ENCODE peak calls at places on chromosomes 5 and 9, in ten cellular contexts. One of them, this sample, is unnamed.

GRCh38 chr5:98570661-98571181 is 202.7 kb upstream of the RGMB start:
- DNase-seq in NCI-H1930: no peak
- DNase-seq in spleen: no peak
- DNase-seq in WTC11: no peak
- DNase-seq in activated CD4-positive, alpha-beta T cell treated with anti-CD3 and anti-CD28 coated beads for 36 hours: no peak
- DNase-seq in nucleus accumbens: no peak
- DNase-seq in kidney tubule cell: no peak
- DNase-seq in HS-27A: no peak
- DNase-seq in H54: no peak
- DNase-seq in stomach: no peak
- DNase-seq in this sample: no peak

GRCh38 chr9:116661037-116661954 is 25.8 kb upstream of the TRIM32 start:
- DNase-seq in NCI-H1930: peak
- DNase-seq in activated CD4-positive, alpha-beta T cell treated with anti-CD3 and anti-CD28 coated beads for 36 hours: no peak
- DNase-seq in WTC11: no peak
- DNase-seq in stomach: peak
- DNase-seq in spleen: no peak
- DNase-seq in kidney tubule cell: peak
- DNase-seq in HS-27A: peak
- DNase-seq in nucleus accumbens: no peak
- DNase-seq in H54: peak
- DNase-seq in this sample: peak

GRCh38 chr5:151095341-151096000 is 14.6 kb upstream of the TNIP1 start:
- DNase-seq in HS-27A: no peak
- DNase-seq in H54: no peak
- DNase-seq in activated CD4-positive, alpha-beta T cell treated with anti-CD3 and anti-CD28 coated beads for 36 hours: no peak
- DNase-seq in NCI-H1930: no peak
- DNase-seq in stomach: peak
- DNase-seq in kidney tubule cell: peak
- DNase-seq in spleen: no peak
- DNase-seq in nucleus accumbens: no peak
- DNase-seq in WTC11: no peak
- DNase-seq in this sample: no peak

GRCh38 chr5:39732166-39732565 is 307.4 kb upstream of the DAB2 start:
- DNase-seq in WTC11: no peak
- DNase-seq in nucleus accumbens: no peak
- DNase-seq in kidney tubule cell: no peak
- DNase-seq in NCI-H1930: no peak
- DNase-seq in H54: no peak
- DNase-seq in spleen: no peak
- DNase-seq in stomach: no peak
- DNase-seq in HS-27A: no peak
- DNase-seq in activated CD4-positive, alpha-beta T cell treated with anti-CD3 and anti-CD28 coated beads for 36 hours: no peak
- DNase-seq in this sample: no peak

GRCh38 chr9:72203205-72203803 is 54.1 kb downstream of the GDA start:
- DNase-seq in stomach: no peak
- DNase-seq in HS-27A: no peak
- DNase-seq in spleen: no peak
- DNase-seq in kidney tubule cell: peak
- DNase-seq in H54: peak
- DNase-seq in WTC11: peak
- DNase-seq in nucleus accumbens: no peak
- DNase-seq in NCI-H1930: peak
- DNase-seq in activated CD4-positive, alpha-beta T cell treated with anti-CD3 and anti-CD28 coated beads for 36 hours: peak
- DNase-seq in this sample: peak

GRCh38 chr9:20111173-20111843 is 322.5 kb upstream of the SLC24A2 start:
- DNase-seq in nucleus accumbens: no peak
- DNase-seq in spleen: no peak
- DNase-seq in activated CD4-positive, alpha-beta T cell treated with anti-CD3 and anti-CD28 coated beads for 36 hours: no peak
- DNase-seq in NCI-H1930: no peak
- DNase-seq in WTC11: no peak
- DNase-seq in H54: no peak
- DNase-seq in stomach: no peak
- DNase-seq in HS-27A: no peak
- DNase-seq in kidney tubule cell: no peak
- DNase-seq in this sample: no peak

GRCh38 chr5:142677212-142677611 is 8.7 kb downstream of the FGF1 start:
- DNase-seq in kidney tubule cell: peak
- DNase-seq in nucleus accumbens: no peak
- DNase-seq in spleen: no peak
- DNase-seq in WTC11: no peak
- DNase-seq in NCI-H1930: no peak
- DNase-seq in H54: no peak
- DNase-seq in HS-27A: no peak
- DNase-seq in stomach: no peak
- DNase-seq in activated CD4-positive, alpha-beta T cell treated with anti-CD3 and anti-CD28 coated beads for 36 hours: no peak
- DNase-seq in this sample: no peak

GRCh38 chr9:126692041-126692758 is 78.5 kb downstream of the LMX1B start:
- DNase-seq in activated CD4-positive, alpha-beta T cell treated with anti-CD3 and anti-CD28 coated beads for 36 hours: no peak
- DNase-seq in H54: no peak
- DNase-seq in NCI-H1930: no peak
- DNase-seq in nucleus accumbens: no peak
- DNase-seq in WTC11: peak
- DNase-seq in kidney tubule cell: no peak
- DNase-seq in spleen: peak
- DNase-seq in stomach: no peak
- DNase-seq in HS-27A: no peak
- DNase-seq in this sample: no peak

GRCh38 chr5:179211076-179211475 is 134.2 kb downstream of the ADAMTS2 start:
- DNase-seq in nucleus accumbens: no peak
- DNase-seq in H54: peak
- DNase-seq in stomach: no peak
- DNase-seq in activated CD4-positive, alpha-beta T cell treated with anti-CD3 and anti-CD28 coated beads for 36 hours: no peak
- DNase-seq in spleen: no peak
- DNase-seq in NCI-H1930: no peak
- DNase-seq in HS-27A: no peak
- DNase-seq in kidney tubule cell: no peak
- DNase-seq in WTC11: no peak
- DNase-seq in this sample: no peak

GRCh38 chr5:104265531-104266130 is 703.0 kb upstream of the NUDT12 start:
- DNase-seq in nucleus accumbens: no peak
- DNase-seq in spleen: no peak
- DNase-seq in stomach: no peak
- DNase-seq in H54: no peak
- DNase-seq in NCI-H1930: no peak
- DNase-seq in activated CD4-positive, alpha-beta T cell treated with anti-CD3 and anti-CD28 coated beads for 36 hours: no peak
- DNase-seq in kidney tubule cell: no peak
- DNase-seq in HS-27A: no peak
- DNase-seq in WTC11: no peak
- DNase-seq in this sample: peak

GRCh38 chr5:12647613-12648012 is 743.4 kb upstream of the CTNND2 start:
- DNase-seq in spleen: no peak
- DNase-seq in activated CD4-positive, alpha-beta T cell treated with anti-CD3 and anti-CD28 coated beads for 36 hours: no peak
- DNase-seq in nucleus accumbens: no peak
- DNase-seq in kidney tubule cell: no peak
- DNase-seq in H54: no peak
- DNase-seq in WTC11: no peak
- DNase-seq in HS-27A: no peak
- DNase-seq in stomach: no peak
- DNase-seq in NCI-H1930: no peak
- DNase-seq in this sample: no peak

GRCh38 chr9:5630038-5630507 is 1.2 kb downstream of the RIC1 start:
- DNase-seq in stomach: no peak
- DNase-seq in HS-27A: no peak
- DNase-seq in nucleus accumbens: no peak
- DNase-seq in NCI-H1930: no peak
- DNase-seq in H54: no peak
- DNase-seq in activated CD4-positive, alpha-beta T cell treated with anti-CD3 and anti-CD28 coated beads for 36 hours: no peak
- DNase-seq in spleen: no peak
- DNase-seq in WTC11: no peak
- DNase-seq in kidney tubule cell: peak
- DNase-seq in this sample: no peak

GRCh38 chr5:151718653-151719052 is 31.9 kb upstream of the SPARC start:
- DNase-seq in HS-27A: no peak
- DNase-seq in kidney tubule cell: no peak
- DNase-seq in WTC11: no peak
- DNase-seq in activated CD4-positive, alpha-beta T cell treated with anti-CD3 and anti-CD28 coated beads for 36 hours: no peak
- DNase-seq in H54: no peak
- DNase-seq in NCI-H1930: no peak
- DNase-seq in spleen: no peak
- DNase-seq in stomach: no peak
- DNase-seq in nucleus accumbens: no peak
- DNase-seq in this sample: no peak

This sample was measured in RWPE1.